ENCODE peak calls at places on chromosomes 11 and 22, in seven cellular contexts. W, A, E, F, S, T and M are unnamed samples.

GRCh38 chr22:37273126-37273845 is 9.0 kb upstream of the CYTH4 start:
- DNase-seq in W (no peak), T (no peak), A (no peak), S (peak; percentile 45), E (no peak), F (no peak), M (peak; percentile 75)

GRCh38 chr11:122706261-122706660 is 50.7 kb downstream of the UBASH3B start:
- DNase-seq in A (no peak), S (no peak), W (no peak), F (no peak), T (no peak), E (no peak), M (no peak)

GRCh38 chr22:37210041-37210803 is 2.1 kb downstream of the SSTR3 start:
- DNase-seq in E (no peak), S (no peak), W (no peak), T (no peak), A (no peak), F (no peak), M (no peak)

GRCh38 chr22:41925783-41926460 is 684 bp downstream of the TNFRSF13C start:
- DNase-seq in E (no peak), W (peak; percentile 73), A (peak; percentile 54), F (peak; percentile 89), T (peak; percentile 61), S (peak; percentile 58), M (peak; percentile 87)

GRCh38 chr11:132082566-132082965 is 712.2 kb downstream of the NTM start:
- DNase-seq in F (no peak), S (no peak), T (no peak), A (no peak), W (no peak), E (no peak), M (no peak)

GRCh38 chr11:65871811-65872548 is 620 bp downstream of the EFEMP2 start:
- DNase-seq in E (no peak), F (peak; percentile 56), W (no peak), A (no peak), T (no peak), S (peak; percentile 51), M (no peak)

GRCh38 chr11:109933126-109933525 is 160.1 kb upstream of the ZC3H12C start:
- DNase-seq in F (no peak), T (no peak), A (no peak), W (no peak), S (no peak), E (no peak), M (no peak)

GRCh38 chr11:34052608-34053160 is 1.2 kb downstream of the CAPRIN1 start:
- DNase-seq in A (no peak), W (peak; percentile 16), S (peak; percentile 54), E (no peak), T (peak; percentile 22), F (peak; percentile 31), M (peak; percentile 13)

GRCh38 chr22:33921576-33922181 is 1.4 kb upstream of the LARGE1 start:
- DNase-seq in A (no peak), F (peak; percentile 68), S (peak; percentile 63), T (peak; percentile 78), E (peak; percentile 73), W (no peak), M (no peak)

GRCh38 chr22:40747361-40747760 is 68.1 kb downstream of the MCHR1 start:
- DNase-seq in A (no peak), F (no peak), T (no peak), W (no peak), E (no peak), S (no peak), M (no peak)

GRCh38 chr22:24095816-24096215 is 84.7 kb downstream of the CABIN1 start:
- DNase-seq in F (no peak), A (no peak), W (no peak), E (no peak), S (no peak), T (no peak), M (no peak)

GRCh38 chr11:105245781-105246315 is 106.3 kb upstream of the CARD18 start:
- DNase-seq in E (no peak), A (no peak), T (no peak), W (no peak), F (no peak), S (no peak), M (no peak)

GRCh38 chr11:92152245-92152644 is 72.4 kb upstream of the FAT3 start:
- DNase-seq in S (no peak), E (no peak), F (no peak), W (no peak), T (no peak), A (no peak), M (no peak)